ENCODE peak calls at places on chromosomes 1 and 21, in ten cellular contexts. D is fibroblast of lung, V is suprapubic skin, T is Calu3, W is lower leg skin, C is WTC11, G is mammary epithelial cell, U is stomach, X is A549, E is B cell. Q is an unnamed sample.

GRCh38 chr21:16078382-16078781 is 348.6 kb downstream of the USP25 start:
- DNase-seq in C (no peak), X (no peak), G (no peak), U (no peak), W (no peak), E (no peak), V (no peak), T (no peak), D (no peak), Q (no peak)

GRCh38 chr1:2975466-2976179 is 45.6 kb upstream of the ACTRT2 start:
- DNase-seq in U (peak; percentile 22), X (no peak), E (no peak), T (no peak), C (no peak), G (no peak), D (no peak), V (peak; percentile 39), W (no peak), Q (no peak)

GRCh38 chr1:55623339-55623738 is 408.2 kb upstream of the USP24 start:
- DNase-seq in T (no peak), W (no peak), V (no peak), X (no peak), E (no peak), U (no peak), G (no peak), D (peak; percentile 97), C (no peak), Q (no peak)

GRCh38 chr1:225580180-225581099 is 72.5 kb downstream of the ENAH start:
- DNase-seq in G (no peak), E (no peak), C (no peak), D (no peak), T (no peak), U (no peak), X (no peak), W (no peak), V (no peak), Q (no peak)

GRCh38 chr1:30522031-30523004 is 201.1 kb downstream of the MATN1 start:
- DNase-seq in E (no peak), X (no peak), T (no peak), C (no peak), U (no peak), G (peak; percentile 32), D (peak; percentile 86), V (peak; percentile 88), W (peak; percentile 76), Q (no peak)

GRCh38 chr1:39255212-39255611 is 50.7 kb downstream of the MACF1 start:
- DNase-seq in G (no peak), C (no peak), U (no peak), V (no peak), E (no peak), X (no peak), W (no peak), D (no peak), T (no peak), Q (no peak)

GRCh38 chr1:66353207-66353606 is 180.7 kb upstream of the SGIP1 start:
- DNase-seq in G (no peak), D (no peak), U (no peak), E (no peak), C (no peak), T (no peak), W (no peak), V (no peak), X (no peak), Q (no peak)

GRCh38 chr1:169371400-169371799 is 3.4 kb downstream of the BLZF1 start:
- DNase-seq in V (no peak), U (no peak), D (no peak), T (no peak), G (no peak), W (no peak), X (no peak), C (no peak), E (no peak), Q (no peak)

GRCh38 chr1:5707566-5708178 is 284.6 kb downstream of the NPHP4 start:
- DNase-seq in W (no peak), V (no peak), G (no peak), X (no peak), U (no peak), C (no peak), E (no peak), T (peak; percentile 4), D (no peak), Q (no peak)

GRCh38 chr1:43766086-43766784 is 58.9 kb downstream of the ST3GAL3 start:
- DNase-seq in C (peak; percentile 54), T (no peak), G (no peak), W (no peak), U (no peak), E (no peak), X (no peak), D (no peak), V (no peak), Q (no peak)

GRCh38 chr1:81820761-81821160 is 20.0 kb downstream of the ADGRL2 start:
- DNase-seq in T (no peak), G (no peak), V (no peak), E (no peak), U (no peak), C (no peak), W (no peak), D (no peak), X (no peak), Q (no peak)

GRCh38 chr1:24045766-24046165 is 65.6 kb upstream of the SRSF10 start:
- DNase-seq in W (no peak), G (no peak), V (no peak), D (peak; percentile 67), U (no peak), E (no peak), T (no peak), C (no peak), X (no peak), Q (no peak)

GRCh38 chr21:42112857-42113256 is 41.7 kb downstream of the UMODL1 start:
- DNase-seq in X (no peak), E (no peak), D (peak; percentile 30), W (no peak), V (no peak), T (no peak), C (no peak), U (no peak), G (no peak), Q (no peak)

GRCh38 chr1:234763910-234764309 is 153.9 kb upstream of the IRF2BP2 start:
- DNase-seq in W (no peak), G (no peak), T (no peak), C (no peak), E (no peak), D (no peak), X (no peak), V (no peak), U (no peak), Q (no peak)

DNA sequence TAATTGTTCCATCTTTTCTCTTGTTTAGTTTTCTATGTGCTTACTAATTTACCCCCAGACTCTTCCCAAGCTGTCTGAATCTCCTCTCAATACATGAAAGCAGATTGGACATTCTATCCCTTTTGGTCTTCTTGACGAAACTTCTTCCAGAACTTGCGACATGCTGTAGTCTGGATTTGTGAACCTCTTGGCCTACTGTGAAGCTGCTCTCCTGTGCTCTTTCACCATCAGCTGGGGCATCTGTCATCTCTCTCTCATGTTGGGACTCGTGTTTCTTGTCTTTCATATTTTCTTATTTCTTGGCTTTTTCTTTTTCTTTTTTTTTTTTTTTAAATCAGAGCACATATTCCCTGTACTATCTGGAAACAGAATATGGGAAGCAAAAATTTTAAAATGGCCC is 6.8 kb downstream of the CPT2 start:
- DNase-seq in T (no peak), D (no peak), X (no peak), U (no peak), C (no peak), E (no peak), W (no peak), V (no peak), G (no peak), Q (no peak)
- TF ChIP-seq CTCF in T (no peak), D (no peak), X (no peak), U (no peak), C (no peak), E (no peak), W (no peak), V (no peak), G (no peak), Q (no peak)

GRCh38 chr1:13710097-13710496 is 10.1 kb downstream of the PRDM2 start:
- DNase-seq in T (no peak), V (no peak), G (no peak), C (no peak), E (no peak), X (no peak), W (no peak), D (no peak), U (no peak), Q (no peak)

DNA sequence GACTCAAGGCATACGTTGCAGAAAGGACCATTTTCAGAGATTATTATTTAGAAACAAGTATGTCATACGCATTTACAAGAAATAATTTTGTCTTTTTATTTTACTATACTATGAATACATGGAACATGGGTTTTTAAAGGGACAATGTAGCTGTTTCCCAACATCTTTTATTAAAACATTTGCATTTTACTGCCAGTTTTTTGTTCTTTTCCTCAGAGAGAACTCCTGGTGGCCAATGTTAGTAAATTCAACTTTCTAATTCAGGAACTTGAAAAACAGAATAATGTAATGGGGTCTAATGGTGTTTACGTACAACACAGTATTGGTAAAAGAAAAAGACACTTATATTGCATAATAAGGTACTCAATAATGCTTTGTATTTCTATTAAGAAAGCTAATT is 14.9 kb downstream of the PRDM2 start:
- DNase-seq in G (no peak), X (no peak), W (no peak), E (no peak), C (no peak), U (no peak), V (no peak), T (no peak), D (peak; percentile 8), Q (no peak)
- TF ChIP-seq CTCF in G (no peak), X (no peak), W (no peak), E (peak; percentile 65), C (no peak), U (no peak), V (no peak), T (no peak), D (no peak), Q (no peak)

GRCh38 chr1:29120955-29121485 is 2.7 kb downstream of the TMEM200B start:
- DNase-seq in G (no peak), E (peak; percentile 91), C (peak; percentile 87), T (no peak), D (peak; percentile 52), W (no peak), V (peak; percentile 69), U (peak; percentile 43), X (peak; percentile 41), Q (peak; percentile 84)
- TF ChIP-seq CTCF in G (no peak), E (peak; percentile 78), C (peak; percentile 56), T (no peak), D (peak; percentile 31), W (no peak), V (peak; percentile 57), U (no peak), X (peak; percentile 50), Q (peak; percentile 62)

DNA sequence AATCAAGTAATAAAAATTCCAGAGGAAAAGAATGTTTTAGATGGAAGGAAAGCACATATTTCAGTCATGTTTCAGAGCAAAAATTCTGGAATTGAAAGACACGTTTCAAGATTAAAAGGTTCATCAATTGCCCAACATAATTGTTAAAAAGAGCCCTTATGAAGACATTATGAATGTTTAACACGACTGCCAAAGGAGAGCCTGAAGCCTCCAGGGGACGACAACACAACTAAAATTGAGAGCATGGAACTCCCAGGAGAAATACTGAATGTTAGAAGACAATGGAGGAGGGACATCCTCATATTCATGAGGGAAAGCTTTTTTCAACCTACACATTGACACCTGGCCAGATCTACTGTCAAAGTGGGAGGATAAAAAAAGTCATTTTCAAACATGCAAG is 16.0 kb downstream of the OR2T11 start:
- DNase-seq in U (peak; percentile 70), G (peak; percentile 30), C (no peak), E (no peak), V (no peak), T (peak; percentile 42), D (peak; percentile 0), W (no peak), X (peak; percentile 23), Q (peak; percentile 36)
- TF ChIP-seq CTCF in U (no peak), G (peak; percentile 57), C (peak; percentile 19), E (peak; percentile 80), V (peak; percentile 21), T (no peak), D (peak; percentile 61), W (no peak), X (peak; percentile 63), Q (peak; percentile 56)